ENCODE peak calls at places on chromosomes 13 and 19, in seven cellular contexts. T is prostate gland, F is thyroid gland, U is Peyer's patch, B is IMR-90, S is uterus, L is upper lobe of left lung. Q is an unnamed sample.

GRCh38 chr13:80979035-80979641 is 638.2 kb upstream of the SPRY2 start:
- DNase-seq in L (peak), T (no peak), U (peak), S (peak), B (peak), F (peak), Q (no peak)

GRCh38 chr19:35740108-35740422 is 2.2 kb downstream of the IGFLR1 start:
- DNase-seq in L (no peak), B (no peak), S (no peak), U (no peak), F (no peak), T (no peak), Q (no peak)

GRCh38 chr13:23810842-23811241 is 78.4 kb downstream of the MIPEP start:
- DNase-seq in T (no peak), U (no peak), L (no peak), B (no peak), S (no peak), F (no peak), Q (no peak)

GRCh38 chr19:13692096-13692495 is 72.2 kb upstream of the MRI1 start:
- DNase-seq in S (no peak), F (peak), U (no peak), T (no peak), L (no peak), B (peak), Q (no peak)

GRCh38 chr13:29591310-29591709 is 4.2 kb downstream of the SLC7A1 start:
- DNase-seq in T (no peak), F (no peak), L (no peak), B (peak), S (no peak), U (no peak), Q (no peak)

GRCh38 chr13:99960663-99961440 is 10.7 kb downstream of the ZIC5 start:
- DNase-seq in T (no peak), S (no peak), F (no peak), U (no peak), L (no peak), B (no peak), Q (no peak)

GRCh38 chr19:1105873-1106840 is 2.4 kb downstream of the GPX4 start:
- DNase-seq in F (no peak), B (no peak), L (no peak), T (no peak), U (no peak), S (no peak), Q (peak)

GRCh38 chr19:52945652-52946321 is 16.9 kb downstream of the ZNF816 start:
- DNase-seq in B (no peak), U (no peak), T (peak), L (no peak), F (no peak), S (no peak), Q (no peak)

GRCh38 chr13:112443191-112444000 is 67.2 kb downstream of the SPACA7 start:
- DNase-seq in F (no peak), T (no peak), U (no peak), S (no peak), B (no peak), L (peak), Q (no peak)

GRCh38 chr13:114140131-114140908 is 7.9 kb upstream of the RASA3 start:
- DNase-seq in T (no peak), F (no peak), L (no peak), S (no peak), U (no peak), B (no peak), Q (no peak)

GRCh38 chr19:35220315-35220921 is 8.1 kb downstream of the FAM187B start:
- DNase-seq in L (no peak), S (no peak), U (peak), T (no peak), B (no peak), F (no peak), Q (no peak)

GRCh38 chr19:3606174-3606689 is 443 bp downstream of the TBXA2R start:
- DNase-seq in S (no peak), F (peak), B (no peak), U (peak), L (peak), T (peak), Q (no peak)

GRCh38 chr13:112057736-112058518 is 9.0 kb upstream of the SOX1 start:
- DNase-seq in S (no peak), U (no peak), B (no peak), L (no peak), T (no peak), F (no peak), Q (no peak)

GRCh38 chr13:53112522-53112921 is 83.9 kb downstream of the OLFM4 start:
- DNase-seq in U (no peak), F (no peak), T (no peak), S (no peak), B (no peak), L (no peak), Q (no peak)

GRCh38 chr13:40667622-40667978 is 1.2 kb upstream of the FOXO1 start:
- DNase-seq in S (peak), T (no peak), U (peak), B (no peak), F (peak), L (no peak), Q (peak)

GRCh38 chr13:35475131-35475959 is 1.1 kb downstream of the MAB21L1 start:
- DNase-seq in B (peak), L (no peak), S (no peak), F (no peak), T (no peak), U (peak), Q (peak)

GRCh38 chr19:55112781-55113569 is 4.5 kb downstream of the PPP1R12C start:
- DNase-seq in U (no peak), F (peak), L (peak), T (no peak), B (no peak), S (peak), Q (peak)
- TF ChIP-seq CTCF in U (no peak), F (no peak), L (no peak), T (no peak), B (no peak), S (no peak), Q (no peak)

GRCh38 chr13:77313923-77314322 is 13.0 kb downstream of the MYCBP2 start:
- DNase-seq in S (no peak), F (no peak), U (no peak), B (no peak), L (no peak), T (no peak), Q (no peak)
- H3K27ac ChIP-seq in S (no peak), F (no peak), U (no peak), B (no peak), L (no peak), T (no peak), Q (no peak)

GRCh38 chr19:15101479-15102082 is 5.6 kb upstream of the SYDE1 start:
- DNase-seq in S (no peak), B (peak), U (peak), F (no peak), L (peak), T (no peak), Q (no peak)

GRCh38 chr19:15104411-15104810 is 2.8 kb upstream of the SYDE1 start:
- DNase-seq in B (no peak), S (no peak), T (no peak), F (no peak), L (no peak), U (no peak), Q (no peak)

GRCh38 chr19:15107056-15108010 is at the start of gene SYDE1:
- DNase-seq in U (no peak), T (no peak), S (peak), F (peak), B (peak), L (no peak), Q (peak)

GRCh38 chr19:15105044-15105443 is 2.2 kb upstream of the SYDE1 start:
- DNase-seq in B (no peak), T (no peak), U (no peak), L (no peak), S (no peak), F (no peak), Q (no peak)

DNA sequence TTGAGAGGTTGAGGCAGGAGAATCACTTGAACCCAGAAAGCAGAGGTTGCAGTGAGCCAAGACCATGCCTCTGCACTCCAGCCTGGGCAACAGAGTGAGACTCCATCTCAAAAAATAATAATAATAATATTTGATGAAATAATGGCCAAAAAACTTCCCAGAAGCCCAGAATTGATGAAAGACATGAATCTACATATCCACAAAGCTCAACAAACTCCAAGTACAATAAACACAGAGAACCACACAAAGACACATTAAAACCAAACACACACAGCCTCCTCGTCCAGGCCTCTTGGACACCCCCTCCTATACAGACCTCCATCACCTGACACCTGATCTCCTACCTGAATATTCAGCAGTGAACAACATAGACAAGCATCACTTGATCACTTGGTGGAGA is 3.2 kb upstream of the SYDE1 start:
- DNase-seq in S (no peak), F (no peak), U (no peak), T (no peak), L (no peak), B (no peak), Q (no peak)
- TF ChIP-seq POLR2A in S (no peak), F (no peak), U (no peak), T (no peak), L (no peak), B (no peak), Q (no peak)

GRCh38 chr19:38152461-38153379 is 71.3 kb downstream of the DPF1 start:
- DNase-seq in L (no peak), F (no peak), S (no peak), T (no peak), B (peak), U (no peak), Q (no peak)
- TF ChIP-seq CTCF in L (no peak), F (no peak), S (no peak), T (no peak), B (no peak), U (no peak), Q (no peak)

DNA sequence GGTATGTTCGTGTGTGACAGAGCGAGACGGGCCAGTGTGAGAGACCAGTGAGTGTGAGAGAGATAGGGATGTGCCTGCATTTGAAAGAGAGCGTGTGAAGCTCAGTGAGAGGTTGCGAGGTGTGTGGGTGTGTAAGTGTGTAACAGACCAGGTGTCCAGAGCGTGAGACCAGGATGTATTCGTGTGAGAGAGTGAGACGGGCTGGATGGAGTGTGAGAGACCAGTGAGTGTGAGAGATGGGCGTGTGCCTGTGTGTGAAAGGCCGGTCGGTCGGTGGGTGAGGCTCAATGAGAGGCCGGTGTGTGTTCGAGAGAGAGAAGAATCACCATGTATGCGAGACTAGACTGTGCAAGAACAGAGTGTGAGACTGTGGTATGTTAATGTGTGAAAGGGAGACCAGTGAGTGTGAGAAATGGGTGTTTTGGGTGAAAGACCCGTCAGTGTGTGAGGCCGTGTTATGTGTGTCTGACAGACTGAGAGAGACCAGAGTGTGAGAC is 675 bp downstream of the ZNF471 start:
- DNase-seq in S (no peak), T (peak), B (no peak), U (no peak), F (no peak), L (no peak), Q (no peak)
- H3K27ac ChIP-seq in S (peak), T (peak), B (peak), U (peak), F (peak), L (peak), Q (peak)